ENCODE peak calls at places on chromosomes 12 and 14, in eight cellular contexts. X is tibial nerve; S is CD4-positive, CD25-positive, alpha-beta regulatory T cell; B is astrocyte; W is uterus; P is body of pancreas; H is effector memory CD4-positive, alpha-beta T cell; Y is adipocyte. A is an unnamed sample.

GRCh38 chr12:79782197-79782890 is 91.6 kb upstream of the PAWR start:
- DNase-seq in Y (peak; percentile 76), W (no peak), H (no peak), B (peak; percentile 84), P (no peak), S (no peak), X (no peak), A (no peak)

GRCh38 chr12:69779928-69780327 is 41.3 kb downstream of the RAB3IP start:
- DNase-seq in P (no peak), H (no peak), B (peak; percentile 15), W (no peak), X (no peak), S (no peak), Y (peak; percentile 5), A (no peak)

GRCh38 chr14:75452900-75453816 is 25.3 kb downstream of the JDP2 start:
- DNase-seq in B (peak; percentile 75), W (peak; percentile 84), P (peak; percentile 73), Y (peak; percentile 96), X (peak; percentile 40), H (no peak), S (no peak), A (no peak)

GRCh38 chr14:24411468-24412454 is 13.0 kb downstream of the NYNRIN start:
- DNase-seq in B (peak; percentile 22), P (no peak), S (no peak), X (no peak), Y (peak; percentile 73), H (no peak), W (no peak), A (no peak)

GRCh38 chr12:112022241-112023016 is 9.2 kb downstream of the ERP29 start:
- DNase-seq in H (no peak), X (no peak), W (no peak), B (no peak), S (no peak), P (no peak), Y (no peak), A (no peak)

GRCh38 chr12:1760566-1761382 is 59.6 kb upstream of the LRTM2 start:
- DNase-seq in X (no peak), H (no peak), P (no peak), B (peak; percentile 39), S (no peak), Y (no peak), W (no peak), A (no peak)

GRCh38 chr12:84134797-84135366 is 777.7 kb downstream of the SLC6A15 start:
- DNase-seq in H (no peak), B (no peak), P (no peak), Y (no peak), X (no peak), S (no peak), W (no peak), A (no peak)

GRCh38 chr12:25775968-25776367 is 182.5 kb upstream of the RASSF8 start:
- DNase-seq in H (no peak), W (no peak), Y (peak; percentile 45), X (no peak), S (no peak), P (no peak), B (no peak), A (no peak)

GRCh38 chr14:64928239-64929002 is 14.1 kb downstream of the GPX2 start:
- DNase-seq in X (no peak), S (peak; percentile 66), W (no peak), B (no peak), P (no peak), H (no peak), Y (no peak), A (no peak)

GRCh38 chr12:115963030-115963480 is 314.4 kb downstream of the MED13L start:
- DNase-seq in X (no peak), S (no peak), B (peak; percentile 78), W (no peak), Y (peak; percentile 58), P (no peak), H (no peak), A (no peak)

GRCh38 chr12:16349132-16349463 is 1.7 kb downstream of the MGST1 start:
- DNase-seq in P (peak; percentile 76), Y (peak; percentile 62), X (peak; percentile 58), W (peak; percentile 72), B (peak; percentile 88), H (no peak), S (no peak), A (no peak)

GRCh38 chr12:1805441-1806081 is 14.8 kb upstream of the LRTM2 start:
- DNase-seq in B (no peak), X (no peak), W (peak; percentile 14), H (no peak), S (no peak), P (no peak), Y (no peak), A (no peak)

GRCh38 chr14:29265852-29266251 is 499.3 kb downstream of the FOXG1 start:
- DNase-seq in X (no peak), W (no peak), S (no peak), B (no peak), Y (no peak), P (no peak), H (no peak), A (no peak)

GRCh38 chr14:29274890-29275651 is 508.5 kb downstream of the FOXG1 start:
- DNase-seq in S (no peak), Y (no peak), H (no peak), B (no peak), X (no peak), W (no peak), P (no peak), A (no peak)

GRCh38 chr14:29273513-29273912 is 506.9 kb downstream of the FOXG1 start:
- DNase-seq in B (no peak), Y (no peak), W (no peak), S (no peak), H (no peak), X (no peak), P (no peak), A (no peak)

GRCh38 chr14:29271669-29272068 is 505.1 kb downstream of the FOXG1 start:
- DNase-seq in X (no peak), P (no peak), B (no peak), W (no peak), H (no peak), S (no peak), Y (no peak), A (no peak)
- H3K4me1 ChIP-seq in X (no peaks in the 10 kb centered on the region), P (no peaks in the 10 kb centered on the region), B (no peaks in the 10 kb centered on the region), W (no peaks in the 10 kb centered on the region), H (no peaks in the 10 kb centered on the region), S (no peaks in the 10 kb centered on the region), Y (no peaks in the 10 kb centered on the region), A (no peaks in the 10 kb centered on the region)

GRCh38 chr12:51959211-51959610 is 7.7 kb downstream of the ACVR1B start:
- DNase-seq in S (no peak), Y (no peak), W (peak; percentile 35), B (no peak), H (no peak), X (no peak), P (peak; percentile 26), A (no peak)
- H3K4me3 ChIP-seq in S (no peak overlapping the region), Y (peak overlapping the region; percentile 70), W (no peak overlapping the region), B (no peak overlapping the region), H (no peak overlapping the region), X (no peak overlapping the region), P (no peak overlapping the region), A (no peak overlapping the region)

DNA sequence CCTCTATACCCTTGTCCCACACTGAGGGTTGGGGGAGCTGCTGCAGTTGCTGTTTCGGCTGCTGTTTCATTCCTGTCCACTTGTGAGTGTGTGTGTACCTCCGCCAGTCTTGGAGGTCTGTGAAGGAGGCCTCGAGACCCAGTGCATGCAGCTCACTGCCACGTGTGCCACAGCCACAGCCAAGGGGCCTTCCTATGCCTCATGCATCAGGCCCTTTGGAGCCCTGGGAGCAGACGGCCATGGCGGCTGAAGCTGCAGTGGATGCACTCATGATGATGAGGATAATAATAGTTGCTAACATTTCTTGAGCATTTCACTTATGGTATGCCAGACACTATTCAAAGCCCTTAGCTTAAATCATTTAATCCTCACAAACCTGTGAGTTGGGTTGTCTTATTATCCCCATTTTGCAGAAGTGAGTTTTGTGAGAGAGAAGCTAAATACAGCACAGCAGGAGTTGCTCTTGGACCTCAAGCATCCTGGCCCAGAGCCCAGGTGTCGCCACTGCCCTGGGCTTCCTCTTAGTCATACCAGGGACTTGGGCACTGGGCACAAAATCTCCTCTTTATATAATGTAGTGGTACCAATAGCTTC is 156.6 kb downstream of the PRKCH start:
- DNase-seq in H (no peak), B (no peak), S (no peak), X (no peak), W (no peak), P (peak; percentile 92), Y (peak; percentile 56), A (no peak)
- H3K4me1 ChIP-seq in H (peaks cover 75% of the 10 kb centered on the region), B (peaks cover 38% of the 10 kb centered on the region), S (peaks cover 80% of the 10 kb centered on the region), X (no peaks in the 10 kb centered on the region), W (no peaks in the 10 kb centered on the region), P (peaks cover 52% of the 10 kb centered on the region), Y (peaks cover 48% of the 10 kb centered on the region), A (no peaks in the 10 kb centered on the region)

GRCh38 chr14:28767851-28768548 is 1.4 kb downstream of the FOXG1 start:
- DNase-seq in P (no peak), B (no peak), S (no peak), X (no peak), Y (no peak), H (no peak), W (no peak), A (no peak)

GRCh38 chr14:28767239-28767850 is 758 bp downstream of the FOXG1 start:
- DNase-seq in B (no peak), Y (no peak), P (no peak), W (no peak), H (no peak), X (no peak), S (no peak), A (no peak)

GRCh38 chr14:28770061-28770460 is 3.5 kb downstream of the FOXG1 start:
- DNase-seq in P (no peak), H (no peak), S (no peak), Y (no peak), X (no peak), B (no peak), W (no peak), A (no peak)

GRCh38 chr14:28769358-28769757 is 2.8 kb downstream of the FOXG1 start:
- DNase-seq in Y (no peak), P (no peak), W (no peak), S (no peak), X (no peak), H (no peak), B (no peak), A (no peak)

DNA sequence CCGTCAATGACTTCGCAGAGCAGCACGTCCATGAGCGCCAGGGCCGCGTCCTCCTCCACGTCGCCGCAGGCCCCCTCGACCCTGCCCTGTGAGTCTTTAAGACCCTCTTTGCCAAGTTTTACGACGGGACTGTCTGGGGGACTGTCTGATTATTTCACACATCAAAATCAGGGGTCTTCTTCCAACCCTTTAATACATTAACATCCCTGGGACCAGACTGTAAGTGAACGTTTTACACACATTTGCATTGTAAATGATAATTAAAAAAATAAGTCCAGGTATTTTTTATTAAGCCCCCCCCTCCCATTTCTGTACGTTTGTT is 1.9 kb downstream of the FOXG1 start:
- DNase-seq in Y (no peak), H (no peak), P (no peak), X (no peak), S (no peak), B (no peak), W (no peak), A (no peak)
- H3K4me3 ChIP-seq in Y (no peak overlapping the region), H (no peak overlapping the region), P (no peak overlapping the region), X (no peak overlapping the region), S (no peak overlapping the region), B (peak overlapping the region; percentile 48), W (no peak overlapping the region), A (no peak overlapping the region)

GRCh38 chr14:99569725-99570541 is 34.1 kb downstream of the CCDC85C start:
- DNase-seq in W (no peak), S (no peak), B (no peak), P (no peak), Y (no peak), X (no peak), H (no peak), A (no peak)
- H3K4me1 ChIP-seq in W (peaks cover 59% of the 10 kb centered on the region), S (no peaks in the 10 kb centered on the region), B (peaks cover 36% of the 10 kb centered on the region), P (peaks cover 100% of the 10 kb centered on the region), Y (peaks cover 9% of the 10 kb centered on the region), X (no peaks in the 10 kb centered on the region), H (no peaks in the 10 kb centered on the region), A (peaks cover 94% of the 10 kb centered on the region)

A was measured in Panc1.